ENCODE peak calls at places on chromosomes 2 and 18, in eight cellular contexts. W, K, S, P, U, A, C and G are unnamed samples.

GRCh38 chr2:171564463-171564862 is 42.2 kb downstream of the CYBRD1 start:
- DNase-seq in W (no peak), K (no peak), S (no peak), P (no peak), U (no peak), A (no peak), C (no peak), G (no peak)

GRCh38 chr2:109511168-109511567 is 102.6 kb downstream of the SEPTIN10 start:
- DNase-seq in W (no peak), K (no peak), S (no peak), P (no peak), U (no peak), A (no peak), C (no peak), G (no peak)

GRCh38 chr2:175619591-175619990 is 382.5 kb downstream of the LNPK start:
- DNase-seq in W (no peak), K (no peak), S (no peak), P (no peak), U (no peak), A (no peak), C (peak), G (no peak)

GRCh38 chr2:223681125-223681524 is 79.0 kb upstream of the SCG2 start:
- DNase-seq in W (no peak), K (no peak), S (no peak), P (no peak), U (no peak), A (no peak), C (no peak), G (no peak)

GRCh38 chr2:236014408-236015131 is 153.6 kb downstream of the GBX2 start:
- DNase-seq in W (no peak), K (no peak), S (no peak), P (no peak), U (no peak), A (no peak), C (no peak), G (peak)

GRCh38 chr2:226895579-226895978 is 59.7 kb downstream of the RHBDD1 start:
- DNase-seq in W (no peak), K (no peak), S (no peak), P (no peak), U (no peak), A (no peak), C (no peak), G (no peak)

GRCh38 chr2:208440716-208441115 is 34.1 kb downstream of the PTH2R start:
- DNase-seq in W (no peak), K (no peak), S (no peak), P (no peak), U (no peak), A (no peak), C (no peak), G (no peak)

GRCh38 chr18:71075147-71075546 is 786.3 kb downstream of the SOCS6 start:
- DNase-seq in W (no peak), K (no peak), S (no peak), P (no peak), U (no peak), A (no peak), C (no peak), G (no peak)

GRCh38 chr2:2503864-2504418 is 172.9 kb upstream of the MYT1L start:
- DNase-seq in W (no peak), K (no peak), S (no peak), P (no peak), U (no peak), A (no peak), C (no peak), G (no peak)

GRCh38 chr2:24456610-24457556 is 34.2 kb upstream of the NCOA1 start:
- DNase-seq in W (no peak), K (no peak), S (peak), P (peak), U (no peak), A (no peak), C (no peak), G (no peak)

GRCh38 chr2:229254206-229254605 is 16.9 kb downstream of the PID1 start:
- DNase-seq in W (no peak), K (no peak), S (no peak), P (no peak), U (no peak), A (no peak), C (no peak), G (no peak)

GRCh38 chr2:238141541-238142318 is 3.3 kb downstream of the KLHL30 start:
- DNase-seq in W (no peak), K (no peak), S (no peak), P (no peak), U (no peak), A (no peak), C (peak), G (no peak)

GRCh38 chr2:197108758-197109157 is 182.3 kb upstream of the PGAP1 start:
- DNase-seq in W (no peak), K (no peak), S (peak), P (no peak), U (no peak), A (no peak), C (no peak), G (no peak)

GRCh38 chr2:109514857-109515256 is 98.9 kb downstream of the SEPTIN10 start:
- DNase-seq in W (no peak), K (no peak), S (no peak), P (no peak), U (no peak), A (no peak), C (no peak), G (no peak)

GRCh38 chr18:1559563-1559962 is 654.9 kb downstream of the ADCYAP1 start:
- DNase-seq in W (no peak), K (no peak), S (no peak), P (no peak), U (no peak), A (no peak), C (peak), G (peak)

GRCh38 chr2:114714316-114714715 is 271.9 kb downstream of the DPP10 start:
- DNase-seq in W (no peak), K (no peak), S (no peak), P (no peak), U (no peak), A (no peak), C (peak), G (no peak)

GRCh38 chr2:160109939-160110673 is 47.7 kb upstream of the PLA2R1 start:
- DNase-seq in W (peak), K (no peak), S (peak), P (peak), U (peak), A (no peak), C (peak), G (peak)

GRCh38 chr2:197599285-197599965 is 76.0 kb downstream of the RFTN2 start:
- DNase-seq in W (peak), K (no peak), S (peak), P (peak), U (peak), A (no peak), C (peak), G (no peak)

GRCh38 chr2:232418466-232419244 is 12.0 kb downstream of the ALPG start:
- DNase-seq in W (no peak), K (no peak), S (no peak), P (no peak), U (no peak), A (no peak), C (peak), G (no peak)

GRCh38 chr2:62197017-62197586 is 1.2 kb downstream of the B3GNT2 start:
- DNase-seq in W (peak), K (no peak), S (no peak), P (peak), U (peak), A (peak), C (peak), G (no peak)

GRCh38 chr2:166417669-166418068 is 41.9 kb upstream of the SCN9A start:
- DNase-seq in W (no peak), K (no peak), S (peak), P (no peak), U (no peak), A (no peak), C (peak), G (peak)

GRCh38 chr2:207490441-207490840 is 39.3 kb upstream of the CREB1 start:
- DNase-seq in W (no peak), K (no peak), S (no peak), P (no peak), U (no peak), A (no peak), C (no peak), G (no peak)

GRCh38 chr2:2272841-2273240 is 58.2 kb downstream of the MYT1L start:
- DNase-seq in W (no peak), K (no peak), S (no peak), P (no peak), U (no peak), A (no peak), C (no peak), G (no peak)

GRCh38 chr2:37582911-37583310 is 88.5 kb downstream of the CDC42EP3 start:
- DNase-seq in W (no peak), K (no peak), S (no peak), P (no peak), U (no peak), A (peak), C (no peak), G (no peak)

GRCh38 chr2:29108225-29108624 is 7.0 kb upstream of the CLIP4 start:
- DNase-seq in W (no peak), K (no peak), S (peak), P (no peak), U (no peak), A (no peak), C (no peak), G (no peak)

GRCh38 chr18:47316924-47317323 is 65.5 kb upstream of the SKOR2 start:
- DNase-seq in W (no peak), K (no peak), S (no peak), P (no peak), U (no peak), A (no peak), C (no peak), G (no peak)

GRCh38 chr2:216665717-216666116 is 29.6 kb downstream of the IGFBP5 start:
- DNase-seq in W (no peak), K (no peak), S (no peak), P (no peak), U (no peak), A (no peak), C (peak), G (peak)

GRCh38 chr2:113283704-113284284 is 5.1 kb upstream of the PAX8 start:
- DNase-seq in W (no peak), K (no peak), S (peak), P (no peak), U (no peak), A (no peak), C (no peak), G (no peak)

GRCh38 chr18:74290831-74291770 is 662 bp downstream of the CYB5A start:
- DNase-seq in W (peak), K (no peak), S (no peak), P (no peak), U (no peak), A (no peak), C (peak), G (peak)

GRCh38 chr2:234974501-234975385 is 22.9 kb downstream of the SH3BP4 start:
- DNase-seq in W (no peak), K (no peak), S (peak), P (no peak), U (no peak), A (no peak), C (no peak), G (no peak)

GRCh38 chr2:129877795-129878775 is 101.4 kb upstream of the RAB6C start:
- DNase-seq in W (no peak), K (no peak), S (peak), P (no peak), U (no peak), A (peak), C (peak), G (peak)

GRCh38 chr2:132037527-132038178 is 124.1 kb downstream of the ANKRD30BL start:
- DNase-seq in W (no peak), K (no peak), S (peak), P (no peak), U (peak), A (no peak), C (peak), G (peak)

GRCh38 chr2:146321175-146321574 is 1523.7 kb upstream of the ACVR2A start:
- DNase-seq in W (no peak), K (no peak), S (no peak), P (no peak), U (no peak), A (no peak), C (no peak), G (peak)

GRCh38 chr2:66683599-66683998 is 248.7 kb downstream of the MEIS1 start:
- DNase-seq in W (no peak), K (no peak), S (no peak), P (no peak), U (no peak), A (no peak), C (no peak), G (no peak)

GRCh38 chr2:45585267-45585861 is 25.7 kb downstream of the SRBD1 start:
- DNase-seq in W (no peak), K (no peak), S (peak), P (no peak), U (no peak), A (no peak), C (peak), G (peak)